ENCODE peak calls at places on chromosomes 3 and 15, in ten cellular contexts. N is GM12891, P is heart left ventricle, Z is IMR-90, F is upper lobe of left lung, E is GM12892, D is gastrocnemius medialis, Y is adrenal gland, C is Peyer's patch, K is GM12878. X is an unnamed sample.

GRCh38 chr3:49410102-49410843 is 1.5 kb downstream of the RHOA start:
- DNase-seq in N (no peak), P (no peak), Z (no peak), F (no peak), E (no peak), D (no peak), Y (no peak), C (no peak), K (no peak), X (no peak)

GRCh38 chr15:59941612-59942011 is 62.5 kb upstream of the FOXB1 start:
- DNase-seq in N (no peak), P (no peak), Z (no peak), F (no peak), E (no peak), D (no peak), Y (no peak), C (no peak), K (no peak), X (no peak)

GRCh38 chr3:194485876-194486539 is 794 bp downstream of the ATP13A3 start:
- DNase-seq in N (peak), P (peak), Z (peak), F (peak), E (peak), D (no peak), Y (peak), C (peak), K (no peak), X (peak)

GRCh38 chr15:52493968-52494367 is 34.7 kb downstream of the MYO5A start:
- DNase-seq in N (no peak), P (no peak), Z (peak), F (no peak), E (no peak), D (no peak), Y (no peak), C (no peak), K (no peak), X (no peak)

GRCh38 chr3:57556459-57557087 is 499 bp downstream of the PDE12 start:
- DNase-seq in N (no peak), P (peak), Z (no peak), F (no peak), E (peak), D (no peak), Y (peak), C (peak), K (no peak), X (peak)

GRCh38 chr15:60480888-60481287 is 1.9 kb upstream of the ICE2 start:
- DNase-seq in N (no peak), P (no peak), Z (no peak), F (no peak), E (no peak), D (no peak), Y (no peak), C (no peak), K (no peak), X (no peak)

GRCh38 chr3:53794597-53794996 is 51.6 kb downstream of the CHDH start:
- DNase-seq in N (no peak), P (no peak), Z (peak), F (no peak), E (no peak), D (no peak), Y (no peak), C (no peak), K (no peak), X (no peak)

GRCh38 chr3:65758871-65759598 is 279.7 kb downstream of the MAGI1 start:
- DNase-seq in N (no peak), P (no peak), Z (peak), F (no peak), E (no peak), D (no peak), Y (no peak), C (no peak), K (no peak), X (no peak)

GRCh38 chr3:83928391-83928790 is 1030.4 kb upstream of the CADM2 start:
- DNase-seq in N (peak), P (no peak), Z (no peak), F (no peak), E (no peak), D (no peak), Y (no peak), C (no peak), K (no peak), X (no peak)

GRCh38 chr3:197811343-197811742 is 20.3 kb downstream of the LRCH3 start:
- DNase-seq in N (no peak), P (peak), Z (peak), F (no peak), E (no peak), D (no peak), Y (peak), C (no peak), K (no peak), X (no peak)

GRCh38 chr3:23620044-23620443 is 185.7 kb upstream of the UBE2E1 start:
- DNase-seq in N (no peak), P (no peak), Z (no peak), F (no peak), E (no peak), D (no peak), Y (no peak), C (no peak), K (no peak), X (no peak)

GRCh38 chr3:158788446-158788845 is 13.4 kb upstream of the MFSD1 start:
- DNase-seq in N (no peak), P (no peak), Z (peak), F (no peak), E (no peak), D (no peak), Y (no peak), C (no peak), K (no peak), X (no peak)

GRCh38 chr3:152879130-152879789 is 44.3 kb downstream of the P2RY1 start:
- DNase-seq in N (no peak), P (no peak), Z (no peak), F (no peak), E (no peak), D (no peak), Y (no peak), C (no peak), K (peak), X (no peak)

GRCh38 chr15:80512729-80513670 is 108.8 kb downstream of the ARNT2 start:
- DNase-seq in N (no peak), P (no peak), Z (no peak), F (no peak), E (no peak), D (no peak), Y (peak), C (no peak), K (no peak), X (no peak)

GRCh38 chr3:42720126-42720525 is 17.5 kb upstream of the HHATL start:
- DNase-seq in N (no peak), P (no peak), Z (no peak), F (no peak), E (no peak), D (no peak), Y (no peak), C (no peak), K (no peak), X (no peak)

GRCh38 chr3:170419301-170420087 is 826 bp downstream of the CLDN11 start:
- DNase-seq in N (no peak), P (peak), Z (peak), F (peak), E (no peak), D (no peak), Y (no peak), C (no peak), K (no peak), X (no peak)

GRCh38 chr3:191681198-191681597 is 220.2 kb downstream of the PYDC2 start:
- DNase-seq in N (no peak), P (no peak), Z (no peak), F (no peak), E (no peak), D (no peak), Y (no peak), C (no peak), K (no peak), X (no peak)

GRCh38 chr3:39104961-39105686 is 2.3 kb downstream of the GORASP1 start:
- DNase-seq in N (no peak), P (no peak), Z (no peak), F (no peak), E (no peak), D (no peak), Y (no peak), C (peak), K (no peak), X (no peak)

GRCh38 chr3:77041156-77041696 is 1.3 kb downstream of the ROBO2 start:
- DNase-seq in N (no peak), P (no peak), Z (no peak), F (no peak), E (no peak), D (no peak), Y (no peak), C (no peak), K (no peak), X (no peak)

GRCh38 chr3:133662256-133662773 is 574 bp upstream of the TOPBP1 start:
- DNase-seq in N (no peak), P (no peak), Z (peak), F (no peak), E (no peak), D (no peak), Y (no peak), C (no peak), K (no peak), X (peak)

GRCh38 chr3:133659806-133660205 is 1.9 kb downstream of the TOPBP1 start:
- DNase-seq in N (no peak), P (no peak), Z (no peak), F (no peak), E (no peak), D (no peak), Y (no peak), C (no peak), K (no peak), X (no peak)

GRCh38 chr3:133663569-133664313 is 2.0 kb upstream of the TOPBP1 start:
- DNase-seq in N (no peak), P (no peak), Z (peak), F (no peak), E (no peak), D (no peak), Y (no peak), C (no peak), K (no peak), X (peak)

GRCh38 chr3:133667118-133667517 is 5.4 kb upstream of the TOPBP1 start:
- DNase-seq in N (no peak), P (no peak), Z (no peak), F (no peak), E (no peak), D (no peak), Y (no peak), C (no peak), K (no peak), X (no peak)

GRCh38 chr3:133661454-133662255 is at the start of gene TOPBP1:
- DNase-seq in N (peak), P (peak), Z (peak), F (peak), E (peak), D (peak), Y (peak), C (peak), K (no peak), X (peak)
- TF ChIP-seq POLR2A in N (peak), P (no peak), Z (peak), F (peak), E (peak), D (no peak), Y (peak), C (peak), K (peak), X (peak)

GRCh38 chr3:139520028-139520737 is 19.4 kb downstream of the RBP1 start:
- DNase-seq in N (no peak), P (no peak), Z (peak), F (no peak), E (peak), D (no peak), Y (no peak), C (no peak), K (no peak), X (no peak)
- TF ChIP-seq POLR2A in N (no peak), P (no peak), Z (no peak), F (no peak), E (no peak), D (no peak), Y (no peak), C (no peak), K (no peak), X (no peak)

GRCh38 chr3:47416041-47416440 is 35.2 kb downstream of the PTPN23 start:
- DNase-seq in N (no peak), P (no peak), Z (no peak), F (peak), E (no peak), D (no peak), Y (no peak), C (no peak), K (no peak), X (no peak)

GRCh38 chr3:47419083-47420043 is 38.5 kb downstream of the PTPN23 start:
- DNase-seq in N (no peak), P (no peak), Z (no peak), F (no peak), E (no peak), D (no peak), Y (no peak), C (no peak), K (no peak), X (no peak)

GRCh38 chr3:47420044-47420430 is 39.2 kb downstream of the PTPN23 start:
- DNase-seq in N (no peak), P (no peak), Z (no peak), F (no peak), E (no peak), D (no peak), Y (no peak), C (no peak), K (no peak), X (no peak)

GRCh38 chr3:47420511-47421484 is 40.0 kb downstream of the PTPN23 start:
- DNase-seq in N (peak), P (peak), Z (peak), F (peak), E (peak), D (peak), Y (peak), C (peak), K (peak), X (peak)

DNA sequence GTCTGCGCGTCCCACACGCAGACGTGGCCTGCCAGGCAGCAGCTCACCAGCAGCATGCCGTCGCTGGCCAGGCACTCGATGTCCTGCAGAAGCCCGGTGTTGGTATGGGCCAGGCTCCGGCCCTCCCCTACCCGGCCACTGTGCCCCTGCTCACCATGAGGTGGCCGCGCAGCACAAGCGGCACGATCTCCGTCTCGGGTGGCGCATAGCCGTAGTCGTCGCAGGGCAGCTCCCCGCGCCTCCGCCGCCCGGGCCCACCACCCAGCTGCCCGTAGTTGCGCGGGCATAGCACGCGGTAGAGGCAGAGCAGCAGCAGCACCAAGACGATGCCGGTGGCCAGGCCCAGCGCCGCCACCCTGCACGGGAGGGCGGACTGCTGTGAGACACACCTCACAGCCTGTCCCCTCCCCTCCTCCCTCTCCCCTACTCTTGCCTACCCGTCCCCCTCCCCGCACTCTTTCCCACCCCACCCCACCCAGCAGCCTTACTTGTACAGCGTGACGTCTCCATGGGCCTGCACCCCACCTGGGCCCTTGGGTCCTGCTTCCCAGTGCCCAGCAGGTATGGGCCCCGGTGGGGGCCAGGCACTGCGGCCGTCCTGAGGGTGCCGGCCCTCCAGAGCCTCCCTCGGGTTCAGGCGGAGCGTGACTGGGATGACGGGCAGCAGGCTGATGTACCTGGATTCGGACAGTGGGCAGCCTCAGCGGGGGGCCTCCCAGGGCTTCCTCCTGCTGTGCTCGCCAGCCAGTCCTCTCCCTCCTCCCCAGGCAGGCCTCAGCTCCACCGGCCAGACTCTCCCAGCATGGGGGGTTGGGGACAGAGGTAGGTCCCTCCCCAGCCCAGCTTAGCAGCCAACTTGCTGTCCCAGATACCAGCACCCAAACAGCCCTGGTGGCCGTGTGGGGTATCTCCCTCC is 37.6 kb downstream of the PTPN23 start:
- DNase-seq in N (peak), P (no peak), Z (no peak), F (peak), E (no peak), D (no peak), Y (no peak), C (no peak), K (no peak), X (peak)
- TF ChIP-seq POLR2A in N (no peak), P (no peak), Z (no peak), F (no peak), E (no peak), D (no peak), Y (no peak), C (no peak), K (peak), X (no peak)

GRCh38 chr15:63277044-63277892 is at the start of gene APH1B:
- DNase-seq in N (peak), P (peak), Z (peak), F (peak), E (peak), D (peak), Y (peak), C (peak), K (no peak), X (peak)
- TF ChIP-seq POLR2A in N (peak), P (no peak), Z (no peak), F (peak), E (peak), D (peak), Y (peak), C (peak), K (peak), X (peak)

GRCh38 chr3:109831403-109831802 is 494.1 kb upstream of the DPPA4 start:
- DNase-seq in N (no peak), P (no peak), Z (no peak), F (no peak), E (no peak), D (no peak), Y (no peak), C (no peak), K (no peak), X (no peak)
- TF ChIP-seq POLR2A in N (no peak), P (no peak), Z (no peak), F (no peak), E (no peak), D (no peak), Y (no peak), C (no peak), K (no peak), X (no peak)

GRCh38 chr15:75625542-75626347 is at the start of gene SNUPN:
- DNase-seq in N (peak), P (peak), Z (peak), F (peak), E (peak), D (peak), Y (peak), C (peak), K (peak), X (peak)
- TF ChIP-seq POLR2A in N (no peak), P (no peak), Z (peak), F (peak), E (peak), D (peak), Y (peak), C (peak), K (peak), X (peak)

DNA sequence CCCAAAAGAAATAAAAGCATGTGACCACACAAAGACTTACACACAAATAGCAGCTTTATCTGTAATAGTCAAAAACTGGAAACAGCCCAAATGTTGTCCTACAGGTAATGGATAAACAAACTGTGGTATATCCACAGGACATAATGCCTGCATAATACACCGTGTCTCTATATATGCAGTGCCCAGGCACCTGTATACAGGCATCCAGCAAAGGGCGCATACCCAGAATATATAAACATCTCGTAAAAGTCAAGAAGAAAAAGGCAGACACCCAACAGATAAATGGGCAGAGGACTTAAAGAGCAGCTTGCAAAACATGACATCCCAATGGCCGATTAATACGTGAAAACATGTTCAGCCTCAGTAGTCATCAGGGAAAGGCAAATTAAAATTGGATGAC is 7.2 kb downstream of the OSBPL10 start:
- DNase-seq in N (no peak), P (no peak), Z (no peak), F (no peak), E (no peak), D (no peak), Y (no peak), C (no peak), K (no peak), X (no peak)
- TF ChIP-seq POLR2A in N (no peak), P (no peak), Z (no peak), F (no peak), E (no peak), D (no peak), Y (no peak), C (no peak), K (no peak), X (no peak)

GRCh38 chr3:114213262-114213668 is 24.1 kb downstream of the ZNF80 start:
- DNase-seq in N (no peak), P (no peak), Z (peak), F (no peak), E (no peak), D (no peak), Y (no peak), C (no peak), K (no peak), X (no peak)
- TF ChIP-seq POLR2A in N (no peak), P (no peak), Z (no peak), F (no peak), E (no peak), D (no peak), Y (no peak), C (no peak), K (no peak), X (no peak)

DNA sequence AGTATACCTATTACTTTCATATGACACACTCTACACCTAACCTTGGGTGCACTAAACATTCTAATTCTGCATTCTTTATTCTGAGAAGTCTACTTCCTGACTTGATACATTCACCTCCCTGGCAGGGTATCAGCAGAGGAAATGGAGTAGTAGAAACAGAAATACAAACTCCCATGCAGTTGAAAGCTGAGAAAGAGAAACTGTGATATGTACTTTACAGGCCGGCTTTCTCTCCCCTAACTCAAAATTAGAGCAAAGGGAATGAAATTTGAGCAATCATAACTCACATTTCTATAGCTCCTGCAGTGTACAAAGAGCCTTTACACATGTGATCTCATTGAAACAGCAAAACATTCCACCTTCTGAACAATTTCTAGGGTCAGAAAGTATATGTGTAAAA is 135.5 kb upstream of the COL8A1 start:
- DNase-seq in N (no peak), P (no peak), Z (peak), F (no peak), E (no peak), D (no peak), Y (no peak), C (no peak), K (no peak), X (no peak)
- TF ChIP-seq POLR2A in N (no peak), P (no peak), Z (no peak), F (no peak), E (no peak), D (no peak), Y (no peak), C (no peak), K (no peak), X (no peak)